ENCODE peak calls at places on chromosomes 6 and 20, in four cellular contexts. One of them, this sample, is unnamed.

GRCh38 chr20:4161447-4162251 is 146.3 kb upstream of the RNF24 start:
- DNase-seq in HCT116: no peak
- DNase-seq in ovary: no peak
- DNase-seq in IMR-90: no peak
- DNase-seq in this sample: no peak

GRCh38 chr20:48332555-48332954 is 495.2 kb downstream of the PREX1 start:
- DNase-seq in HCT116: no peak
- DNase-seq in ovary: no peak
- DNase-seq in IMR-90: peak
- DNase-seq in this sample: no peak

GRCh38 chr20:35888659-35889058 is 65.6 kb downstream of the SCAND1 start:
- DNase-seq in HCT116: no peak
- DNase-seq in ovary: no peak
- DNase-seq in IMR-90: no peak
- DNase-seq in this sample: no peak

GRCh38 chr20:15440249-15440820 is 1102.9 kb upstream of the FLRT3 start:
- DNase-seq in HCT116: no peak
- DNase-seq in ovary: no peak
- DNase-seq in IMR-90: no peak
- DNase-seq in this sample: no peak

GRCh38 chr6:166405416-166405815 is 22.7 kb upstream of the MPC1 start:
- DNase-seq in HCT116: no peak
- DNase-seq in ovary: no peak
- DNase-seq in IMR-90: no peak
- DNase-seq in this sample: no peak

GRCh38 chr6:153117986-153118886 is 12.8 kb downstream of the RGS17 start:
- DNase-seq in HCT116: peak
- DNase-seq in ovary: no peak
- DNase-seq in IMR-90: peak
- DNase-seq in this sample: no peak

GRCh38 chr6:159462446-159462845 is 230.6 kb downstream of the SOD2 start:
- DNase-seq in HCT116: no peak
- DNase-seq in ovary: no peak
- DNase-seq in IMR-90: no peak
- DNase-seq in this sample: no peak

GRCh38 chr6:11172501-11173337 is 59.7 kb downstream of the NEDD9 start:
- DNase-seq in HCT116: peak
- DNase-seq in ovary: peak
- DNase-seq in IMR-90: peak
- DNase-seq in this sample: peak

GRCh38 chr6:31541059-31541657 is 645 bp downstream of the DDX39B start:
- DNase-seq in HCT116: no peak
- DNase-seq in ovary: no peak
- DNase-seq in IMR-90: peak
- DNase-seq in this sample: no peak
- H3K4me3 ChIP-seq in HCT116: peak
- H3K4me3 ChIP-seq in ovary: peak
- H3K4me3 ChIP-seq in IMR-90: peak
- H3K4me3 ChIP-seq in this sample: peak

GRCh38 chr6:163776549-163777378 is 362.2 kb downstream of the QKI start:
- DNase-seq in HCT116: no peak
- DNase-seq in ovary: no peak
- DNase-seq in IMR-90: no peak
- DNase-seq in this sample: no peak
- TF ChIP-seq POLR2A in HCT116: no peak
- TF ChIP-seq POLR2A in ovary: no peak
- TF ChIP-seq POLR2A in IMR-90: no peak
- TF ChIP-seq POLR2A in this sample: no peak

GRCh38 chr6:139577124-139577800 is 202.8 kb upstream of the CITED2 start:
- DNase-seq in HCT116: no peak
- DNase-seq in ovary: peak
- DNase-seq in IMR-90: peak
- DNase-seq in this sample: no peak
- H3K27ac ChIP-seq in HCT116: no peak
- H3K27ac ChIP-seq in ovary: peak
- H3K27ac ChIP-seq in IMR-90: peak
- H3K27ac ChIP-seq in this sample: peak

GRCh38 chr6:41503435-41503768 is 42.8 kb upstream of the FOXP4 start:
- DNase-seq in HCT116: no peak
- DNase-seq in ovary: no peak
- DNase-seq in IMR-90: no peak
- DNase-seq in this sample: no peak
- H3K4me3 ChIP-seq in HCT116: peak
- H3K4me3 ChIP-seq in ovary: peak
- H3K4me3 ChIP-seq in IMR-90: no peak
- H3K4me3 ChIP-seq in this sample: peak

DNA sequence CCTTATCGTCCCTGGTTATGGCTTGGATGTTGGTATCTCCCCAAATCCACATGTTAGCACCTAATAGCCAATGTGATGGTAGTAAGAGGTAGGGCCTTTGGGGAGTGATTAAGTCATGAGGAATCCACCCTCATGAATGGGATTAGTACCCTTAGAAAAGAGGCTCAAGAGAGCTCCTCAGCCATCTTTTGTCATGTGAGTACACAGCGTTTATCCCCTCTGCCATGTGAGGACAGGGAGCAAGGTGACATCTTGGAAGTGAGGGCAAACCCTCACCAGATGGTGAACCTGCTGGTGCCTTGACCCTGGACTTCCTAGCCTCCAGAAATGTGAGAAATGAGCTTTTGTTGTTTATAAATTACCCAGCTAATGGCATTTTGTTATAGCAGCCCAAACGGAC is 16.1 kb upstream of the SIRPB2 start:
- DNase-seq in HCT116: no peak
- DNase-seq in ovary: no peak
- DNase-seq in IMR-90: no peak
- DNase-seq in this sample: no peak
- TF ChIP-seq POLR2A in HCT116: no peak
- TF ChIP-seq POLR2A in ovary: no peak
- TF ChIP-seq POLR2A in IMR-90: no peak
- TF ChIP-seq POLR2A in this sample: no peak

GRCh38 chr6:117072134-117072533 is 193.2 kb upstream of the VGLL2 start:
- DNase-seq in HCT116: no peak
- DNase-seq in ovary: no peak
- DNase-seq in IMR-90: no peak
- DNase-seq in this sample: no peak
- H3K27ac ChIP-seq in HCT116: no peak
- H3K27ac ChIP-seq in ovary: no peak
- H3K27ac ChIP-seq in IMR-90: no peak
- H3K27ac ChIP-seq in this sample: no peak

GRCh38 chr20:52869276-52869675 is 102.9 kb upstream of the TSHZ2 start:
- DNase-seq in HCT116: no peak
- DNase-seq in ovary: no peak
- DNase-seq in IMR-90: no peak
- DNase-seq in this sample: no peak
- H3K4me3 ChIP-seq in HCT116: no peak
- H3K4me3 ChIP-seq in ovary: no peak
- H3K4me3 ChIP-seq in IMR-90: no peak
- H3K4me3 ChIP-seq in this sample: no peak

DNA sequence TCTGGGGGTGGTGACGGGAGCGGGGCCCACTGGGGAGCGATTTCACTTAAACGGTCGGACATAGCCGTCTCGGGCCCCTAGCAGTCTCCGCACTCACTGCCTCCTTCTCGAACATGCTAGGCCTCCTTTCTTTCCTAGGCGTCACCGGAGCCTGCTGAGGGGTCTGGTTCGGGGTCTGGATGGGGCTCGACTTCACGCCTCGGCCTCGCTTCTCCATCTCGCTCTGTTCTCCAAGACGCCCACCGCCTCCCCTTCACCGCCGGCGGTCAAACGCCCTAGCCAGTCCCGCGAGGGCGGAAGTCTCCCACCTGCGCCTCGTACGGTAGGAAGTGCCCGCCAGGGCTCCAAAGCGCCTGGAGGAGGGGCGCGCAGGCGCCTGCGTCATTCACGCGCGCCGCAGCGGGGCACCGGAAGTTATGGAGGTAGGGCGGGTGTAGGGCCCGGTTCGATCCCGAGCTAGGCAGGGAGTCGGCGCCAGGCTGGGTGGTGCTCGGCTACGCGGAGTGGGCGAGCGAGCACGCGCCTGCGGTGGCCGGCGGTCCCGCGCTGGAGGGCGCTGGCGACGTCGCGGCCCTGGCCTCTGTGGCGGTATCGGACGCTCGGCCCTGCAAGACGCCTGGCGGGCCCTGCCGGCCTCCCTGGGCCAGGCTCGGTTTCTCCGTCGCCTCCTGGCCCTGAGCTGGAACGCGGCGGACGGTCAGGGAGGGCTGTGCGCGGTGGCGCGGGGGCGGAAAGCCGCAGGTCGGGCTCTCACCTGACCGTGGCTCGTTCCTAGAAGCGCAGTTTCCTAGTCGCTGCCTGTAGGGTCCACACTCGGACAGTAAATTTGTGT is at the start of the genes DYNLT2 and ERMARD:
- DNase-seq in HCT116: peak
- DNase-seq in ovary: peak
- DNase-seq in IMR-90: peak
- DNase-seq in this sample: peak
- TF ChIP-seq POLR2A in HCT116: peak
- TF ChIP-seq POLR2A in ovary: peak
- TF ChIP-seq POLR2A in IMR-90: peak
- TF ChIP-seq POLR2A in this sample: peak

DNA sequence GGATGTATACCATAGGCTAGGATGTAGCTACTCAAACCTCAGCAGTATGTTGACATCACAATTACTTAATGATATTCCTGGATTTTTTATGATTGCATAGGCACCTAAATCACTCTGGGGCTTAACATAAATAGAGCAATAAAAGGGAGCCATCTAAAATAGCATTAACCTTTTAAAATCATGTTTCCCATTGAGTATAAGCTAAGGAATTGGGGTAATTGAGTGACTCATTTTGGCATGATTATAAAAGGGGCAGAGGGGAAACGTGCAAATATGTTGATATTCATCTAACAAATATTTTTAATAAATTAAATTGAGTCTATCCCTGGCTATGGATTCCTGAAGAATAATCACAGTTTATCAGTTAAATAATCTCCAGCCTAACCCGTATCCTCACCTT is 74.0 kb upstream of the ADGRF1 start:
- DNase-seq in HCT116: no peak
- DNase-seq in ovary: no peak
- DNase-seq in IMR-90: no peak
- DNase-seq in this sample: no peak
- H3K27ac ChIP-seq in HCT116: no peak
- H3K27ac ChIP-seq in ovary: no peak
- H3K27ac ChIP-seq in IMR-90: no peak
- H3K27ac ChIP-seq in this sample: no peak

This sample was measured in tibial nerve.